ENCODE peak calls at places on chromosomes 2 and 18, in seven cellular contexts. N is T-helper 1 cell, O is A549, X is foreskin fibroblast, F is HT-29, E is fibroblast of gingiva, Z is testis. J is an unnamed sample.

GRCh38 chr2:30936924-30937323 is 129.7 kb upstream of the CAPN13 start:
- DNase-seq in N (no peak), O (no peak), X (no peak), F (no peak), E (no peak), Z (no peak), J (no peak)

GRCh38 chr2:212831671-212832199 is 293.1 kb upstream of the ERBB4 start:
- DNase-seq in N (no peak), O (no peak), X (no peak), F (no peak), E (no peak), Z (peak; percentile 64), J (no peak)

GRCh38 chr18:21129586-21130216 is 18.1 kb upstream of the ROCK1 start:
- DNase-seq in N (no peak), O (no peak), X (peak; percentile 57), F (no peak), E (peak; percentile 40), Z (no peak), J (peak; percentile 72)

GRCh38 chr2:96116879-96117533 is 635 bp upstream of the ADRA2B start:
- DNase-seq in N (peak; percentile 46), O (peak; percentile 40), X (peak; percentile 21), F (peak; percentile 62), E (no peak), Z (peak; percentile 46), J (no peak)

GRCh38 chr2:150303281-150303680 is 184.2 kb downstream of the RND3 start:
- DNase-seq in N (no peak), O (peak; percentile 39), X (no peak), F (no peak), E (no peak), Z (no peak), J (no peak)

GRCh38 chr18:22066083-22066485 is 103.3 kb upstream of the GATA6 start:
- DNase-seq in N (no peak), O (no peak), X (no peak), F (no peak), E (no peak), Z (no peak), J (no peak)

GRCh38 chr2:239587311-239587731 is 186.5 kb upstream of the HDAC4 start:
- DNase-seq in N (no peak), O (no peak), X (no peak), F (no peak), E (no peak), Z (no peak), J (no peak)

GRCh38 chr2:227613272-227613660 is 1.4 kb downstream of the SCYGR3 start:
- DNase-seq in N (no peak), O (no peak), X (no peak), F (no peak), E (no peak), Z (no peak), J (no peak)

GRCh38 chr2:88857951-88858406 is 166.5 kb downstream of the RPIA start:
- DNase-seq in N (no peak), O (peak; percentile 6), X (no peak), F (peak; percentile 17), E (no peak), Z (no peak), J (no peak)

GRCh38 chr18:57249109-57249508 is 102.2 kb downstream of the BOD1L2 start:
- DNase-seq in N (no peak), O (no peak), X (no peak), F (no peak), E (no peak), Z (no peak), J (no peak)

GRCh38 chr2:129757915-129758421 is 221.5 kb upstream of the RAB6C start:
- DNase-seq in N (no peak), O (no peak), X (no peak), F (no peak), E (no peak), Z (no peak), J (no peak)

GRCh38 chr2:144307711-144308110 is 212.2 kb downstream of the ZEB2 start:
- DNase-seq in N (no peak), O (no peak), X (no peak), F (no peak), E (no peak), Z (no peak), J (no peak)

GRCh38 chr2:69933839-69934613 is 19.1 kb downstream of the MXD1 start:
- DNase-seq in N (no peak), O (peak; percentile 70), X (peak; percentile 63), F (peak; percentile 16), E (peak; percentile 50), Z (no peak), J (peak; percentile 47)

GRCh38 chr2:51103205-51103604 is 71.3 kb upstream of the NRXN1 start:
- DNase-seq in N (no peak), O (no peak), X (peak; percentile 14), F (peak; percentile 35), E (no peak), Z (no peak), J (peak; percentile 24)

GRCh38 chr2:165691615-165692014 is 102.4 kb downstream of the GALNT3 start:
- DNase-seq in N (no peak), O (no peak), X (peak; percentile 40), F (no peak), E (peak; percentile 52), Z (no peak), J (no peak)

GRCh38 chr18:57533399-57533884 is 53.1 kb downstream of the FECH start:
- DNase-seq in N (no peak), O (no peak), X (peak; percentile 42), F (no peak), E (peak; percentile 43), Z (no peak), J (no peak)

GRCh38 chr2:169365093-169365483 is 2.8 kb upstream of the LRP2 start:
- DNase-seq in N (no peak), O (no peak), X (no peak), F (no peak), E (no peak), Z (no peak), J (no peak)

GRCh38 chr2:11691071-11691660 is 21.2 kb upstream of the NTSR2 start:
- DNase-seq in N (no peak), O (no peak), X (no peak), F (no peak), E (no peak), Z (no peak), J (no peak)

GRCh38 chr2:41869542-41870256 is 178.1 kb upstream of the PKDCC start:
- DNase-seq in N (peak; percentile 69), O (peak; percentile 75), X (peak; percentile 33), F (peak; percentile 86), E (peak; percentile 41), Z (peak; percentile 78), J (peak; percentile 30)

GRCh38 chr2:95079455-95079776 is 42.2 kb downstream of the MRPS5 start:
- DNase-seq in N (no peak), O (no peak), X (no peak), F (no peak), E (no peak), Z (no peak), J (no peak)

GRCh38 chr2:38462121-38462634 is 85.1 kb upstream of the ATL2 start:
- DNase-seq in N (no peak), O (peak; percentile 63), X (peak; percentile 68), F (peak; percentile 91), E (peak; percentile 54), Z (no peak), J (peak; percentile 80)

GRCh38 chr18:6406075-6406909 is 8.4 kb downstream of the L3MBTL4 start:
- DNase-seq in N (no peak), O (no peak), X (peak; percentile 18), F (no peak), E (no peak), Z (peak; percentile 28), J (no peak)

GRCh38 chr2:226057914-226058313 is 658.4 kb downstream of the NYAP2 start:
- DNase-seq in N (no peak), O (no peak), X (no peak), F (no peak), E (no peak), Z (no peak), J (no peak)

GRCh38 chr2:238231251-238231793 is 8.5 kb downstream of the HES6 start:
- DNase-seq in N (peak; percentile 78), O (peak; percentile 38), X (peak; percentile 65), F (no peak), E (peak; percentile 51), Z (peak; percentile 83), J (no peak)

GRCh38 chr2:215728504-215729065 is 284.8 kb downstream of the MREG start:
- DNase-seq in N (no peak), O (no peak), X (peak; percentile 99), F (no peak), E (peak; percentile 99), Z (peak; percentile 25), J (peak; percentile 72)

GRCh38 chr18:44848931-44849330 is 168.2 kb downstream of the SETBP1 start:
- DNase-seq in N (no peak), O (no peak), X (no peak), F (no peak), E (no peak), Z (peak; percentile 26), J (no peak)

GRCh38 chr2:105582952-105583660 is 161.6 kb upstream of the NCK2 start:
- DNase-seq in N (no peak), O (no peak), X (no peak), F (peak; percentile 76), E (no peak), Z (no peak), J (no peak)